ENCODE peak calls at places on chromosome 16, in four cellular contexts. X is fibroblast of the aortic adventitia, D is progenitor cell of endocrine pancreas, V is A673. Y is an unnamed sample.

GRCh38 chr16:17476414-17477259 is 5.9 kb upstream of the XYLT1 start:
- DNase-seq in X (peak), V (peak), D (peak), Y (peak)

GRCh38 chr16:25060920-25061319 is 45.8 kb upstream of the ARHGAP17 start:
- DNase-seq in V (no peak), D (no peak), X (no peak), Y (no peak)

GRCh38 chr16:51431517-51432241 is 280.6 kb upstream of the SALL1 start:
- DNase-seq in D (no peak), X (peak), V (peak), Y (peak)

GRCh38 chr16:10126686-10127085 is 55.5 kb downstream of the GRIN2A start:
- DNase-seq in X (peak), D (no peak), V (no peak), Y (peak)

GRCh38 chr16:23905027-23905426 is 69.2 kb downstream of the PRKCB start:
- DNase-seq in V (peak), D (no peak), X (peak), Y (peak)

GRCh38 chr16:22977294-22977697 is 163.3 kb downstream of the HS3ST2 start:
- DNase-seq in V (peak), X (peak), D (no peak), Y (no peak)

GRCh38 chr16:30065943-30066881 is 652 bp downstream of the ALDOA start:
- DNase-seq in V (no peak), D (no peak), X (peak), Y (peak)

GRCh38 chr16:31696968-31697743 is 169.5 kb downstream of the AHSP start:
- DNase-seq in V (peak), D (no peak), X (peak), Y (peak)

GRCh38 chr16:30112197-30113030 is 923 bp downstream of the GDPD3 start:
- DNase-seq in D (no peak), V (peak), X (peak), Y (peak)

GRCh38 chr16:10514369-10515055 is 65.9 kb downstream of the EMP2 start:
- DNase-seq in D (no peak), V (peak), X (peak), Y (peak)

GRCh38 chr16:81734632-81735434 is 44.3 kb upstream of the PLCG2 start:
- DNase-seq in V (no peak), D (no peak), X (no peak), Y (no peak)

GRCh38 chr16:19898924-19899604 is 14.4 kb upstream of the GPRC5B start:
- DNase-seq in V (peak), D (peak), X (peak), Y (peak)

GRCh38 chr16:57688987-57689771 is 5.4 kb upstream of the DRC7 start:
- DNase-seq in D (no peak), X (no peak), V (no peak), Y (no peak)

GRCh38 chr16:4703906-4704305 is 10.5 kb downstream of the NUDT16L1 start:
- DNase-seq in D (no peak), V (no peak), X (no peak), Y (no peak)

GRCh38 chr16:58584831-58585505 is 44.7 kb downstream of the CNOT1 start:
- DNase-seq in V (peak), X (no peak), D (no peak), Y (no peak)

GRCh38 chr16:49603956-49604355 is 230.4 kb downstream of the C16orf78 start:
- DNase-seq in V (no peak), X (no peak), D (no peak), Y (no peak)

GRCh38 chr16:54121084-54121483 is 165.5 kb downstream of the IRX3 start:
- DNase-seq in D (no peak), X (no peak), V (no peak), Y (no peak)

GRCh38 chr16:16857603-16858283 is 478.8 kb downstream of the NPIPA7 start:
- DNase-seq in V (no peak), X (no peak), D (no peak), Y (no peak)

GRCh38 chr16:57261806-57262205 is 16.7 kb downstream of the ARL2BP start:
- DNase-seq in X (no peak), V (no peak), D (no peak), Y (no peak)

GRCh38 chr16:64238576-64238975 is 883.3 kb downstream of the CDH11 start:
- DNase-seq in V (no peak), X (peak), D (no peak), Y (no peak)

GRCh38 chr16:56191807-56192643 is 736 bp downstream of the GNAO1 start:
- DNase-seq in X (no peak), D (no peak), V (no peak), Y (no peak)

GRCh38 chr16:19940195-19940594 is 55.5 kb upstream of the GPRC5B start:
- DNase-seq in D (no peak), X (peak), V (no peak), Y (no peak)

GRCh38 chr16:13957197-13958078 is 37.5 kb downstream of the ERCC4 start:
- DNase-seq in V (peak), X (peak), D (no peak), Y (peak)

GRCh38 chr16:31094088-31094423 is 541 bp downstream of the VKORC1 start:
- DNase-seq in D (no peak), X (peak), V (no peak), Y (no peak)

GRCh38 chr16:75456971-75457370 is 7.5 kb downstream of the TMEM170A start:
- DNase-seq in D (no peak), X (no peak), V (no peak), Y (no peak)

GRCh38 chr16:57620316-57621231 is 7.9 kb upstream of the ADGRG1 start:
- DNase-seq in X (no peak), D (no peak), V (no peak), Y (no peak)

GRCh38 chr16:85878875-85879274 is 20.1 kb upstream of the IRF8 start:
- DNase-seq in D (no peak), X (peak), V (no peak), Y (peak)

GRCh38 chr16:19809121-19809635 is 75.5 kb downstream of the GPRC5B start:
- DNase-seq in X (no peak), V (no peak), D (no peak), Y (no peak)

GRCh38 chr16:67240506-67240905 is 6.8 kb downstream of the FHOD1 start:
- DNase-seq in X (no peak), D (no peak), V (no peak), Y (peak)

GRCh38 chr16:16817203-16817602 is 438.3 kb downstream of the NPIPA7 start:
- DNase-seq in V (no peak), X (no peak), D (no peak), Y (no peak)

GRCh38 chr16:8953064-8953463 is 10.6 kb downstream of the USP7 start:
- DNase-seq in D (no peak), V (no peak), X (no peak), Y (no peak)

GRCh38 chr16:57133911-57134310 is 41.5 kb downstream of the CPNE2 start:
- DNase-seq in X (no peak), D (no peak), V (no peak), Y (no peak)

GRCh38 chr16:82533161-82533560 is 93.6 kb upstream of the CDH13 start:
- DNase-seq in X (no peak), V (no peak), D (no peak), Y (no peak)

GRCh38 chr16:87929986-87930385 is 6.3 kb downstream of the CA5A start:
- DNase-seq in X (no peak), D (no peak), V (no peak), Y (no peak)

GRCh38 chr16:87927195-87927562 is 9.2 kb downstream of the CA5A start:
- DNase-seq in D (no peak), V (no peak), X (no peak), Y (no peak)

GRCh38 chr16:87933140-87933495 is 3.2 kb downstream of the CA5A start:
- DNase-seq in V (no peak), X (no peak), D (no peak), Y (no peak)

GRCh38 chr16:87931504-87931903 is 4.8 kb downstream of the CA5A start:
- DNase-seq in V (no peak), X (no peak), D (no peak), Y (peak)

GRCh38 chr16:87930456-87930855 is 5.9 kb downstream of the CA5A start:
- DNase-seq in V (peak), X (no peak), D (no peak), Y (no peak)
- TF ChIP-seq CTCF in V (peak), X (peak), D (peak), Y (peak)

GRCh38 chr16:2724088-2724676 is 4.2 kb upstream of the PRSS27 start:
- DNase-seq in D (no peak), X (no peak), V (no peak), Y (no peak)
- TF ChIP-seq CTCF in D (no peak), X (no peak), V (no peak), Y (no peak)

DNA sequence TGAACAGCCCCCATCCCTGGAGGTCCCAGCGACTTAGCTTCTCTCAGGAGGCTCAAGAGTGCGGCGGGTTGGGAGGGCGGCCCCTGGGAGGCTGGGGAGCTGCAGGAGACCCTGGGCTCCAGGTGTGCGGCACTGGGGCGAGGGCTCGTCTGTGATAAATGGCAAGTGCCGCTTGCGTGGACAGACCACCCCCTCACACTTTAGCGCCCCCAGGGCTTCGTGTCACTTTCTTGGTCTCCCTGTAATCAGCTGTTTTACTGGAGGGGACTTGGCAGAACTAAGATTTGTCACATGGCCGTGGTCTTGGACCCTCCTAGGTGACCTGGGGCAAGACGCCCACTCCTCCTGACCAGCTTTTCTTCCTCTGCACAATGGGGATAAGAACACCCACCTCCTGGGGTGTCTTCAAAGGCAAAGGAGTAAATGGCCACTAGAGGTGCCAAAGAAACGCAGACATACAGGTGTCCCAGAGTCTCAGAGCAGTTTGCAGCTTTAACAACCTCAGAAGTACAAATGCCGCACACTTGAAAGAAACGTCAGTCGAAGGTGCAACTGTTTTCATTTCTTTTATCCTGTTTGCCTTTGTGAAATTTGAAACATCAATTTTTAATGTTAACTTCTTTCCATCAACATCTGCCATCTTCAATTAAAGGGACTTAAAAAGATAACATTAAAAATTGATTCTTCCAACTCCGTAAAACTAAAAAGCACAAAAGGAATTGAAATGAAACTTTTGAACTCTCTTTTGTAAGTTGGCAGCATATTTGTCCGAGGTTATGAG is 946 bp downstream of the OSGIN1 start:
- DNase-seq in D (no peak), X (peak), V (peak), Y (peak)
- TF ChIP-seq CTCF in D (peak), X (peak), V (peak), Y (peak)

DNA sequence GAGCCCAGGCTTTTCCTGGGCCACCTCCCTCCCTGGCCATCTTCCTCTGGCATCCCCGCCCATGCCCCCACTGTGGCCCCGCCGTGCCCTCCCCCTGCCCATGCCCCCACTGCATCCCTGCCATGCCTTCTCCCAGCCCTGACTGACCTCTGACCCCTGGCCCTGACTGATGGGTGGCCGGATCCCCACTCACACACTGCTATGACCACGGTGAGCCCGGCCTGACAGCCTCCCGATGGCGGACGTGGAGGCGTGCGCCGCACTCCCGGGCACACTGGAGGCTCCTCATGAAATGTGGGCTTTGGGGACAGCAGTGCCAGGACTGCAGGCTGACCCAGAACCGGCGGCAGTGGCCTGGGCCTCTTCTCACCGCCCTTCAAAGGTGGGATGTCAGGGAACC is 10.6 kb upstream of the C1QTNF8 start:
- DNase-seq in V (no peak), X (no peak), D (no peak), Y (no peak)
- TF ChIP-seq CTCF in V (no peak), X (no peak), D (peak), Y (no peak)

DNA sequence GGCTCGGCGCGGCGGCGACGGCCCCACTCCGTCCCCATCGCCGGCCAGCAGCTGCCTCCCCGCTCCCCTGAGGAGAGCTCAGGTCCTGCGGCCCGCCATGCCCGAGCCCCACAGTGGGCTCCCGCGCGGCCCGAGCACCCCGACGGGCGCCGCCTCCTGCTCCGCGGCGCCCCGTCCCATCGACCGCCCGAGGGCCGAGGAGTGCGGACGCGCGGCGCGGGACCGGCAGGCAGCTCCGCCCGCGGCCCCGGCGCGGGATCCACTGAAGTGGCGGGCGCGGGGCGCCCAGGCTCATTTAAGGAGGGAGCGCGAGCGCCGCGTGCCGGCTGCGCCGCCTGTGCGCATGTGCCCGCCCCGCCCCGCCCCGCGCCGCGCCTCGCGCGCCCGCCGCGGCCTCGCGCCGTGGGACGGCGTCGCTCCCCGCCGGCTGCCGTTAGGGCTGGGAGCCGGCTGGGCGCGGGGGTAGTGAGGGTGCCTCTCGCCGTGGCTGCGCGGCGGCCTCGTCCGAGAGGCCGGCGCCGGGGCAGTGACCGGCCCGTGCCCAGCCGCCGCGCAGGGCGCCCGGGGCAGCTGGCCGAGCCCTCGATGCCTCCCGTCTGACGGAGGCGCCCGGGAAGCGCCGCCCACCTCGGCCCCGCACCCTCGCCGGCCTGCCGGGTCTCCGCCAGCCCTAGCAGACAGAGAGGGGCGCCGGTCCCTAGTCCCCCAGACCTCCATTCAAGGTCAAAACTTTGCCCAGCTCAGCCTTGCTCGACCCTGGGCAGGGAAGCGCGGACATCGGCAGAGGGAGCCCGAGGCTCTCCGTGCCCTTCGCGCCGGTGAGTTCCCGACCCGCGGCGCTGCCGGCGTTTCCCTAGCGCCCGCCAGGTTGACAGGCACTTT is at the start of gene NETO2:
- DNase-seq in X (peak), D (peak), V (peak), Y (peak)
- TF ChIP-seq CTCF in X (peak), D (peak), V (peak), Y (peak)

GRCh38 chr16:79270011-79270410 is 330.5 kb downstream of the MAF start:
- DNase-seq in V (no peak), X (no peak), D (no peak), Y (no peak)
- TF ChIP-seq CTCF in V (no peak), X (no peak), D (no peak), Y (no peak)

GRCh38 chr16:69781118-69781517 is 19.0 kb downstream of the WWP2 start:
- DNase-seq in V (no peak), D (no peak), X (no peak), Y (no peak)
- TF ChIP-seq CTCF in V (no peak), D (no peak), X (no peak), Y (no peak)

DNA sequence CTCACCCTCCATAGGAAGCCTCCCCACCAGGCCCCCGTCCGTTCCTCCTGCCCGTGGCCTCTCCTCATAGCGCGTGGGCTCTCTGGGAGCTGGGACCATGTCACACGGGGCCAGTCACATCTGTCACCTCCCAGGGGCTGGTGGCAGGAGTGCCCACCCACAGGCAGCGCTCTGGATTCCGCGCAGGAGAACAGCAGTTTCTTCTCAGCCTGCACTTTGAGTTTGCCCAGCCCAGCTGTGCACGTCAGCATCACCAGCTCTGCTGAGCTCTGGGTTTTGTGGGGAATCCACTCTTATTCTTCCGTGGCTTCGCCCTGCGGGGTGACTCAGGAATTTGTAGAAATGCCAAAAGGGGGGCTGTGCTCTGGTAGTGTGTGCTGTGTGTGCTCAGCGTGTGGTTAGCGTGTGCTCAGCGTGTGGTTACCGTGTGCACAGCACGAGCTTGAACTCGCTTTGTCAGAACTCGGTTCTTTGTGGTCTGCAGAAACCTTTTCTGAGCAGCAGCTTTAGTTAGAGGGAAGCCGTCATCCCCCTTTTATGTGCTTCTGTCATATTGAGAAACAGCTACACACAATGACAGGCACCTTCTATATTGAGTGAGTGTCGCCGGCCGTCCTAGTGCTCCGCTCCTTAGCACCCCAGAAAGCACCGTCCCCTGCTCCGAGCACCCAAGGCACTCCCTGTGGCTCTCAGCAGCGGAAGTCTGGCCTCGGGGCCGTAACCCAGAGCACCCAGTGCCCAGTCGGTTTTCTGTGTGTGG is 3.3 kb downstream of the ACSF3 start:
- DNase-seq in D (no peak), V (no peak), X (no peak), Y (no peak)
- TF ChIP-seq CTCF in D (no peak), V (no peak), X (no peak), Y (no peak)

DNA sequence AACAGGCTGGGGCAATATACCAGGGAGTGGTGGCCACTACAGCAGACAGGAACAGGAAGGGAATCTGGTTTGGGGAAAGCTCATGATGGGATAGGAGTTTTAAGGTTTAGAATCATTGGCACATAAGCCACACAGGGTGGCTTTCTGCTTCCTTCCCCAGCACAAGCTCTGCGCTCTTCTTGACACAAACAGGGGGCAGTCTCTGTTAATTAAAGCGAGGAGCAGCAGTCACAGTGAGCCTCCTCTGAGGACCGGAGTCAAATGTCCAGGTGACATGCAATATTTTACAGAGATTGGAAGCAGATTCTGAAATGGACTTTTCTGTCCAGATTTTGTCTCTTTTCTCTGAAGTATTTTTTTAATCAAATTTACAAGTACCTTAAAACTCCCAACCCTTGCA is 2.8 kb upstream of the SHISA9 start:
- DNase-seq in X (no peak), D (no peak), V (no peak), Y (no peak)
- TF ChIP-seq CTCF in X (no peak), D (peak), V (no peak), Y (peak)